ENCODE peak calls at places on chromosomes 7 and 10, in nine cellular contexts. One of them, this sample, is unnamed.

GRCh38 chr10:14873090-14873760 is 5.4 kb upstream of the SUV39H2 start:
- DNase-seq in astrocyte: peak
- DNase-seq in stomach: no peak
- DNase-seq in iPS DF 6.9: no peak
- DNase-seq in ovary: no peak
- DNase-seq in tibial nerve: no peak
- DNase-seq in left ventricle myocardium inferior: no peak
- DNase-seq in Panc1: no peak
- DNase-seq in lung: no peak
- DNase-seq in this sample: no peak

GRCh38 chr7:128135275-128136214 is 104.3 kb upstream of the LRRC4 start:
- DNase-seq in stomach: peak
- DNase-seq in lung: no peak
- DNase-seq in iPS DF 6.9: no peak
- DNase-seq in astrocyte: peak
- DNase-seq in tibial nerve: no peak
- DNase-seq in ovary: peak
- DNase-seq in left ventricle myocardium inferior: peak
- DNase-seq in Panc1: no peak
- DNase-seq in this sample: peak

GRCh38 chr10:6151087-6151977 is 51.4 kb upstream of the PFKFB3 start:
- DNase-seq in lung: peak
- DNase-seq in ovary: peak
- DNase-seq in iPS DF 6.9: peak
- DNase-seq in left ventricle myocardium inferior: peak
- DNase-seq in stomach: peak
- DNase-seq in tibial nerve: peak
- DNase-seq in Panc1: no peak
- DNase-seq in astrocyte: peak
- DNase-seq in this sample: no peak

GRCh38 chr7:123401295-123401694 is 133.1 kb downstream of the IQUB start:
- DNase-seq in iPS DF 6.9: no peak
- DNase-seq in left ventricle myocardium inferior: no peak
- DNase-seq in lung: no peak
- DNase-seq in astrocyte: no peak
- DNase-seq in Panc1: no peak
- DNase-seq in stomach: no peak
- DNase-seq in ovary: no peak
- DNase-seq in tibial nerve: no peak
- DNase-seq in this sample: no peak

GRCh38 chr10:78255796-78256638 is 222.4 kb downstream of the RPS24 start:
- DNase-seq in tibial nerve: no peak
- DNase-seq in ovary: no peak
- DNase-seq in left ventricle myocardium inferior: no peak
- DNase-seq in Panc1: peak
- DNase-seq in astrocyte: peak
- DNase-seq in iPS DF 6.9: no peak
- DNase-seq in lung: peak
- DNase-seq in stomach: peak
- DNase-seq in this sample: no peak

GRCh38 chr10:44913312-44914079 is 2.4 kb downstream of the TMEM72 start:
- DNase-seq in tibial nerve: no peak
- DNase-seq in iPS DF 6.9: no peak
- DNase-seq in lung: no peak
- DNase-seq in ovary: no peak
- DNase-seq in stomach: no peak
- DNase-seq in left ventricle myocardium inferior: no peak
- DNase-seq in astrocyte: no peak
- DNase-seq in Panc1: no peak
- DNase-seq in this sample: no peak

GRCh38 chr7:121385800-121386179 is 10.3 kb downstream of the FAM3C start:
- DNase-seq in stomach: no peak
- DNase-seq in lung: no peak
- DNase-seq in tibial nerve: no peak
- DNase-seq in Panc1: no peak
- DNase-seq in left ventricle myocardium inferior: no peak
- DNase-seq in ovary: no peak
- DNase-seq in astrocyte: no peak
- DNase-seq in iPS DF 6.9: no peak
- DNase-seq in this sample: no peak

GRCh38 chr10:47252093-47252780 is 47.8 kb upstream of the GDF10 start:
- DNase-seq in ovary: no peak
- DNase-seq in left ventricle myocardium inferior: no peak
- DNase-seq in tibial nerve: no peak
- DNase-seq in iPS DF 6.9: no peak
- DNase-seq in stomach: no peak
- DNase-seq in astrocyte: no peak
- DNase-seq in lung: no peak
- DNase-seq in Panc1: no peak
- DNase-seq in this sample: no peak

GRCh38 chr7:32206987-32207386 is 136.8 kb upstream of the PDE1C start:
- DNase-seq in ovary: no peak
- DNase-seq in astrocyte: peak
- DNase-seq in iPS DF 6.9: peak
- DNase-seq in Panc1: no peak
- DNase-seq in stomach: no peak
- DNase-seq in left ventricle myocardium inferior: peak
- DNase-seq in tibial nerve: no peak
- DNase-seq in lung: no peak
- DNase-seq in this sample: peak

GRCh38 chr7:114048386-114049235 is 129.8 kb upstream of the PPP1R3A start:
- DNase-seq in stomach: no peak
- DNase-seq in left ventricle myocardium inferior: no peak
- DNase-seq in ovary: no peak
- DNase-seq in Panc1: peak
- DNase-seq in tibial nerve: no peak
- DNase-seq in lung: no peak
- DNase-seq in astrocyte: peak
- DNase-seq in iPS DF 6.9: no peak
- DNase-seq in this sample: no peak

GRCh38 chr7:152504367-152504766 is 68.6 kb upstream of the KMT2C start:
- DNase-seq in tibial nerve: no peak
- DNase-seq in stomach: no peak
- DNase-seq in astrocyte: no peak
- DNase-seq in Panc1: no peak
- DNase-seq in left ventricle myocardium inferior: no peak
- DNase-seq in iPS DF 6.9: no peak
- DNase-seq in ovary: no peak
- DNase-seq in lung: no peak
- DNase-seq in this sample: no peak

GRCh38 chr10:123394382-123394781 is 240.2 kb downstream of the BUB3 start:
- DNase-seq in left ventricle myocardium inferior: no peak
- DNase-seq in stomach: no peak
- DNase-seq in ovary: no peak
- DNase-seq in Panc1: no peak
- DNase-seq in iPS DF 6.9: no peak
- DNase-seq in tibial nerve: no peak
- DNase-seq in astrocyte: no peak
- DNase-seq in lung: no peak
- DNase-seq in this sample: no peak
- H3K27ac ChIP-seq in left ventricle myocardium inferior: no peak
- H3K27ac ChIP-seq in stomach: no peak
- H3K27ac ChIP-seq in ovary: no peak
- H3K27ac ChIP-seq in Panc1: no peak
- H3K27ac ChIP-seq in iPS DF 6.9: no peak
- H3K27ac ChIP-seq in tibial nerve: no peak
- H3K27ac ChIP-seq in astrocyte: no peak
- H3K27ac ChIP-seq in lung: no peak
- H3K27ac ChIP-seq in this sample: no peak

GRCh38 chr7:1897076-1897860 is 227.2 kb downstream of the ELFN1 start:
- DNase-seq in Panc1: no peak
- DNase-seq in lung: no peak
- DNase-seq in stomach: no peak
- DNase-seq in left ventricle myocardium inferior: no peak
- DNase-seq in iPS DF 6.9: no peak
- DNase-seq in tibial nerve: no peak
- DNase-seq in ovary: no peak
- DNase-seq in astrocyte: no peak
- DNase-seq in this sample: no peak
- H3K27ac ChIP-seq in Panc1: no peak
- H3K27ac ChIP-seq in lung: no peak
- H3K27ac ChIP-seq in stomach: no peak
- H3K27ac ChIP-seq in left ventricle myocardium inferior: no peak
- H3K27ac ChIP-seq in iPS DF 6.9: no peak
- H3K27ac ChIP-seq in tibial nerve: no peak
- H3K27ac ChIP-seq in ovary: no peak
- H3K27ac ChIP-seq in astrocyte: peak
- H3K27ac ChIP-seq in this sample: no peak

GRCh38 chr10:96491303-96491702 is 22.4 kb downstream of the TLL2 start:
- DNase-seq in lung: no peak
- DNase-seq in ovary: no peak
- DNase-seq in tibial nerve: no peak
- DNase-seq in left ventricle myocardium inferior: no peak
- DNase-seq in iPS DF 6.9: no peak
- DNase-seq in astrocyte: no peak
- DNase-seq in Panc1: no peak
- DNase-seq in stomach: no peak
- DNase-seq in this sample: no peak
- H3K27ac ChIP-seq in lung: no peak
- H3K27ac ChIP-seq in ovary: no peak
- H3K27ac ChIP-seq in tibial nerve: no peak
- H3K27ac ChIP-seq in left ventricle myocardium inferior: no peak
- H3K27ac ChIP-seq in iPS DF 6.9: no peak
- H3K27ac ChIP-seq in astrocyte: no peak
- H3K27ac ChIP-seq in Panc1: no peak
- H3K27ac ChIP-seq in stomach: no peak
- H3K27ac ChIP-seq in this sample: no peak

GRCh38 chr7:120171406-120171805 is 101.6 kb upstream of the KCND2 start:
- DNase-seq in iPS DF 6.9: no peak
- DNase-seq in left ventricle myocardium inferior: no peak
- DNase-seq in lung: no peak
- DNase-seq in stomach: no peak
- DNase-seq in astrocyte: no peak
- DNase-seq in Panc1: no peak
- DNase-seq in tibial nerve: no peak
- DNase-seq in ovary: no peak
- DNase-seq in this sample: no peak

GRCh38 chr7:120170849-120171248 is 102.1 kb upstream of the KCND2 start:
- DNase-seq in ovary: no peak
- DNase-seq in stomach: no peak
- DNase-seq in lung: no peak
- DNase-seq in tibial nerve: no peak
- DNase-seq in left ventricle myocardium inferior: no peak
- DNase-seq in astrocyte: peak
- DNase-seq in Panc1: no peak
- DNase-seq in iPS DF 6.9: no peak
- DNase-seq in this sample: no peak

GRCh38 chr7:120170384-120170783 is 102.6 kb upstream of the KCND2 start:
- DNase-seq in iPS DF 6.9: no peak
- DNase-seq in lung: no peak
- DNase-seq in Panc1: no peak
- DNase-seq in ovary: no peak
- DNase-seq in left ventricle myocardium inferior: no peak
- DNase-seq in stomach: no peak
- DNase-seq in astrocyte: no peak
- DNase-seq in tibial nerve: no peak
- DNase-seq in this sample: no peak

GRCh38 chr7:120165231-120165630 is 107.7 kb upstream of the KCND2 start:
- DNase-seq in lung: no peak
- DNase-seq in Panc1: no peak
- DNase-seq in iPS DF 6.9: no peak
- DNase-seq in stomach: no peak
- DNase-seq in tibial nerve: no peak
- DNase-seq in left ventricle myocardium inferior: no peak
- DNase-seq in astrocyte: no peak
- DNase-seq in ovary: no peak
- DNase-seq in this sample: no peak

GRCh38 chr7:120168066-120168465 is 104.9 kb upstream of the KCND2 start:
- DNase-seq in tibial nerve: no peak
- DNase-seq in left ventricle myocardium inferior: no peak
- DNase-seq in lung: no peak
- DNase-seq in ovary: no peak
- DNase-seq in astrocyte: peak
- DNase-seq in stomach: no peak
- DNase-seq in iPS DF 6.9: no peak
- DNase-seq in Panc1: no peak
- DNase-seq in this sample: no peak
- H3K27ac ChIP-seq in tibial nerve: peak
- H3K27ac ChIP-seq in left ventricle myocardium inferior: peak
- H3K27ac ChIP-seq in lung: no peak
- H3K27ac ChIP-seq in ovary: no peak
- H3K27ac ChIP-seq in astrocyte: no peak
- H3K27ac ChIP-seq in stomach: no peak
- H3K27ac ChIP-seq in iPS DF 6.9: no peak
- H3K27ac ChIP-seq in Panc1: no peak
- H3K27ac ChIP-seq in this sample: peak

GRCh38 chr7:55121249-55121648 is 102.4 kb downstream of the EGFR start:
- DNase-seq in Panc1: no peak
- DNase-seq in left ventricle myocardium inferior: no peak
- DNase-seq in iPS DF 6.9: no peak
- DNase-seq in lung: no peak
- DNase-seq in tibial nerve: no peak
- DNase-seq in stomach: no peak
- DNase-seq in astrocyte: no peak
- DNase-seq in ovary: no peak
- DNase-seq in this sample: peak
- H3K27ac ChIP-seq in Panc1: peak
- H3K27ac ChIP-seq in left ventricle myocardium inferior: peak
- H3K27ac ChIP-seq in iPS DF 6.9: no peak
- H3K27ac ChIP-seq in lung: no peak
- H3K27ac ChIP-seq in tibial nerve: peak
- H3K27ac ChIP-seq in stomach: peak
- H3K27ac ChIP-seq in astrocyte: no peak
- H3K27ac ChIP-seq in ovary: no peak
- H3K27ac ChIP-seq in this sample: peak

GRCh38 chr10:72008096-72008933 is 44.1 kb downstream of the CHST3 start:
- DNase-seq in ovary: no peak
- DNase-seq in astrocyte: no peak
- DNase-seq in iPS DF 6.9: no peak
- DNase-seq in left ventricle myocardium inferior: no peak
- DNase-seq in stomach: no peak
- DNase-seq in lung: no peak
- DNase-seq in tibial nerve: no peak
- DNase-seq in Panc1: no peak
- DNase-seq in this sample: no peak
- H3K27ac ChIP-seq in ovary: no peak
- H3K27ac ChIP-seq in astrocyte: peak
- H3K27ac ChIP-seq in iPS DF 6.9: no peak
- H3K27ac ChIP-seq in left ventricle myocardium inferior: peak
- H3K27ac ChIP-seq in stomach: no peak
- H3K27ac ChIP-seq in lung: peak
- H3K27ac ChIP-seq in tibial nerve: peak
- H3K27ac ChIP-seq in Panc1: no peak
- H3K27ac ChIP-seq in this sample: peak

This sample was measured in esophagus muscularis mucosa.